ENCODE peak calls at places on chromosomes 5 and 9, in five cellular contexts. V is hepatocyte; U is CD8-positive, alpha-beta memory T cell; Z is CD4-positive, CD25-positive, alpha-beta regulatory T cell; H is neural progenitor cell. J is an unnamed sample. For H3K4me1, the result is how much of the 10 kb centered on the place peaks cover.

GRCh38 chr9:127919253-127919815 is 2.5 kb upstream of the ST6GALNAC4 start:
- DNase-seq in V (peak), U (no peak), Z (no peak), H (no peak), J (no peak)

GRCh38 chr9:76138360-76138759 is 247.9 kb downstream of the PCSK5 start:
- DNase-seq in V (no peak), U (no peak), Z (no peak), H (no peak), J (no peak)

GRCh38 chr5:139635606-139636206 is 12.4 kb upstream of the CXXC5 start:
- DNase-seq in V (peak), U (peak), Z (no peak), H (peak), J (peak)

GRCh38 chr5:131114754-131115153 is 50.3 kb downstream of the HINT1 start:
- DNase-seq in V (peak), U (no peak), Z (no peak), H (no peak), J (no peak)

GRCh38 chr5:75010838-75011237 is 41.5 kb downstream of the GCNT4 start:
- DNase-seq in V (no peak), U (no peak), Z (no peak), H (no peak), J (no peak)

GRCh38 chr5:178078197-178078995 is 34.9 kb upstream of the N4BP3 start:
- DNase-seq in V (no peak), U (no peak), Z (no peak), H (no peak), J (no peak)

GRCh38 chr9:125537442-125538091 is 169.4 kb downstream of the MAPKAP1 start:
- DNase-seq in V (no peak), U (no peak), Z (no peak), H (no peak), J (no peak)

GRCh38 chr5:123881791-123882244 is 369.8 kb downstream of the CSNK1G3 start:
- DNase-seq in V (no peak), U (no peak), Z (no peak), H (no peak), J (no peak)

GRCh38 chr5:100646011-100646410 is 110.8 kb downstream of the FAM174A start:
- DNase-seq in V (no peak), U (no peak), Z (no peak), H (no peak), J (no peak)

GRCh38 chr5:20536813-20537212 is 548.8 kb upstream of the CDH18 start:
- DNase-seq in V (no peak), U (no peak), Z (no peak), H (no peak), J (no peak)

GRCh38 chr9:89428901-89429890 is 68.7 kb downstream of the SEMA4D start:
- DNase-seq in V (no peak), U (peak), Z (peak), H (peak), J (peak)

GRCh38 chr5:157855404-157855994 is 3.4 kb downstream of the CLINT1 start:
- DNase-seq in V (peak), U (no peak), Z (no peak), H (peak), J (peak)

GRCh38 chr5:175381116-175381515 is 62.9 kb downstream of the DRD1 start:
- DNase-seq in V (no peak), U (no peak), Z (no peak), H (no peak), J (no peak)

GRCh38 chr5:175377816-175378215 is 66.2 kb downstream of the DRD1 start:
- DNase-seq in V (no peak), U (no peak), Z (no peak), H (no peak), J (no peak)

GRCh38 chr5:175380701-175381100 is 63.3 kb downstream of the DRD1 start:
- DNase-seq in V (no peak), U (no peak), Z (no peak), H (no peak), J (no peak)

GRCh38 chr5:175378444-175379028 is 65.4 kb downstream of the DRD1 start:
- DNase-seq in V (peak), U (no peak), Z (no peak), H (no peak), J (no peak)

GRCh38 chr5:175379867-175380266 is 64.1 kb downstream of the DRD1 start:
- DNase-seq in V (no peak), U (no peak), Z (no peak), H (no peak), J (no peak)
- H3K27ac ChIP-seq in V (no peak), U (no peak), Z (no peak), H (no peak), J (no peak)

DNA sequence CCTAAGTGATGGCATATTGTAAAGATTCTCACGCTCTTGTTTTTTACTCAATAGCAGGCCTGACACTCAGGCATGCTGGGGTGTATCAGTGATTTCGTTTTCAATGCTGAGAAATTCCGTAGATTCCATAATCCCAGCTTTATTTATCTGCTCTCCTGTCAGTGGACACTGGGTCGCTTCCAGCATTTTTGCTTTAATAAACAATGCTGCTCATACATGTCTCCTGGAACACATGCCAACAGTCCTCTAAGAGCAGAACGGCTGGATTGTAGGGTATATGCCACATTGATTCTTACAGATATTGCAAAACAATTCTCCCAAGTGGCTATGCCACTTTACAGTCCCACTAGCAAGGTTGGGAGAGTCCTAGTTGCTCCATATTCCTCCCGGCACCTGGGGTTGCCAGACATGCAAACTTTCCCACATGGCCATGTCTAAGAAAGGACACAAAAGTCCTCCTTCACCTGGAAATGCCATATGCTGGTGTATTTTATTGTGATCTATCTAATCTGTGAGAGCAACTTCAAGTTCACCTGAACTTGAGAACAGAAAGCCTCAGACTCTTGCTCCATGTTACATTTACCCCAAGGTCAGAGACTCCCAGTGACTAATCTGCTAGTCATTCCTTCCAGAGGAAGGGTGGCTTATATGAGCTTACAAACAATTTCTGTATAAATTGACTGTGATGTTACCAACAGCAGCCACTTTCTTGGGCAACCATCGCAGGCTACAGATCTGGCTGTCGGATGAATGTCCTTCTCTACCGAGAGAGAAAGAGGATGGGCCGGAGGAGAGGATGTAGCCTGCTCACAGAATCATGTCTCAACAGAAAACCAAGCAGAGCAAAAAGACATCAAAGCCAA is 81.8 kb downstream of the RAPGEF1 start:
- DNase-seq in V (peak), U (no peak), Z (no peak), H (no peak), J (no peak)
- H3K4me1 ChIP-seq in V (under half), U (under half), Z (half or more), H (under half), J (under half)

DNA sequence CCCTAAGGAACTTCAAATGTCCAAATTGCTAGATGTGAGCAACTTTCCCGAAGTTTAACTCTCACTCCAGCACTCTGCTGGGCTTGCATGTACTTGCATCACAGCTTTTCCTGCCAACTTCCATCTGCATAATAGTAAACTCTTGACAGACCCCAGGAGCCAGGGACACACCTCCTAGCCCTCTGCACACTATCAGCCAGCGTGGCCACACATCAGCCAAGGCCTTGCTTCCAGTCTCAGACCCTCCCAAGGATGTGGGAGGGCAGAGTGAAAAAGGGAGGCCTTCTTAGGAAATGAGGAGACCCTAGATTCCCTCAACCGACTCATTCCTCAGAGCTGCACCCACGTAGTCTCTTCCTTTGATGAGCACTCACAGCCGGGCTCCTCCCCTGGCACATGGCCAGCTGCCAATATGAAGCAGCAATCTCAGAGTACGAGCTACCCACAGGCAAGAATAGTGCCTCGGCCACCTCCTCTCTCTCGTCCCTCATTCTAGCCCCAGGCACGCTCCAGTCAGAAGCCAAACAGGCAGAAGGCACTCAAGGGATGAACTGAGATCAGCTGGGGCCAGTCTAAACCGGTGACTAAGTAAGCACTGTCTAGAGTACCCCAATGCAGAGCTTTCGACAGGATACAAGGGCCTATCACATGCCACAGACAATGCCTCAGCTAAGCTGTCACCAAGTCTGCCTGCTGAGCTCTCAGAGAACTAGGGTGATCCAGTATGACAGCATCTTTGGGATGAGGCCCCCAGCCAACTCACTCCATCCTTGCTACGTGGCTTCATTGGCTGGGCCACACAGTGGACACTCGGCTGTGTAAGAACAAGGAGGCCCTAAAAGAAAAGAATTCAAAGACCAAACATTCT is 2.3 kb downstream of the P4HA2 start:
- DNase-seq in V (peak), U (no peak), Z (peak), H (no peak), J (no peak)
- H3K27ac ChIP-seq in V (peak), U (no peak), Z (no peak), H (no peak), J (no peak)

GRCh38 chr5:151004499-151004898 is 15.9 kb upstream of the GPX3 start:
- DNase-seq in V (no peak), U (no peak), Z (no peak), H (no peak), J (no peak)

GRCh38 chr5:151007430-151008123 is 12.8 kb upstream of the GPX3 start:
- DNase-seq in V (no peak), U (no peak), Z (no peak), H (no peak), J (no peak)

GRCh38 chr5:151005187-151005974 is 15.0 kb upstream of the GPX3 start:
- DNase-seq in V (no peak), U (no peak), Z (no peak), H (no peak), J (no peak)

GRCh38 chr5:151006704-151007334 is 13.6 kb upstream of the GPX3 start:
- DNase-seq in V (no peak), U (no peak), Z (no peak), H (no peak), J (no peak)

GRCh38 chr5:151005975-151006576 is 14.3 kb upstream of the GPX3 start:
- DNase-seq in V (peak), U (no peak), Z (no peak), H (no peak), J (no peak)
- H3K4me1 ChIP-seq in V (under half), U (under half), Z (under half), H (under half), J (under half)

DNA sequence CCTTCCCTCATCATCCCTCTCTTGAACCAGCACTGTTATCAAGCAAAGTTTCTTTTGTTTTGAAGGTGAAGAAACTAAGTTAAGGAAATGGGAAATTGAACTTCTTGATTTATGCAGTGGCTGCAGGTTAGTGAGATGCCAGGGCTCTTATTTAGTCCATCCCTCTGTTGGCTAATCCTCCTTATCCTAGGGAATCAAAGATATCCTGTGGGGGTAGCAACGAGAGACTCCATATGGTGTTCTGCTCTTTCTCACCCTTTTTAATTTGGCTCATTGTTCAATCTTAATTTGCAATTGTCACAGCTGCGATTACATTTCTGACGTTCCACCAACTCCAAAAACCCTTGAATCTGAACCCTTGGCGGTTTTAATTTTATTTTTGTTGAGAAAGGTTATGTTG is 91.1 kb downstream of the MAT2B start:
- DNase-seq in V (no peak), U (no peak), Z (no peak), H (no peak), J (no peak)
- H3K27ac ChIP-seq in V (no peak), U (no peak), Z (no peak), H (no peak), J (no peak)

DNA sequence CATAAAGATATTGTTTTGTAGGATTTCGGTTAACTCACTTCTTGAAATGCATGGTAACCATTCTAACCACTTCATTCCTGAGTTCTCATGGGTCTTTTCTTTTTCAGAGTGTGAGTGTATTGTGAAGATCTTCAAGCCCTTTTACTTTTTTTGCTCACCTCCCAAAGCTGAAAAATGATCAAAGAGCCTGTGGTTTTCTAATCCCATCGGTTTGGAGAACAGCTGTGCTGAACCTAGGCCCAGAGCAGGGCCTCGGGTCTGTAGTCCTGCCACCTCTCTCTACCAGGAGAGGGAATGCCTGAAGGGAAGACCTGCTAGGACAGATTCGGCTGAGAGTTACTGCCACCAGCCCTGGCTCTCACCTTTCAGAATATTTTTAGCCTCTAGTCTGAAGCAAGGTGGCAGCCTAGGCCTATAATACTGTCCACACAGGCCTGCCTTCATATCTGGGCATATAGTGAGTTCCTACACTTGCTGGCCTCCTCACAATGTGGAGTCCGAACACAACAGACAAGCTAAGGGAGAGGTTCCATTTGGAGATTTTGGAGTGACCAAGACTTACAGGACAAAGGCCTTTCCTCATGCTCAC is 13.8 kb downstream of the RGMB start:
- DNase-seq in V (no peak), U (no peak), Z (no peak), H (no peak), J (no peak)
- H3K4me1 ChIP-seq in V (under half), U (under half), Z (under half), H (half or more), J (under half)

GRCh38 chr5:87735918-87736317 is 323.2 kb upstream of the CCNH start:
- DNase-seq in V (no peak), U (no peak), Z (no peak), H (no peak), J (no peak)
- H3K27ac ChIP-seq in V (no peak), U (no peak), Z (no peak), H (no peak), J (no peak)

DNA sequence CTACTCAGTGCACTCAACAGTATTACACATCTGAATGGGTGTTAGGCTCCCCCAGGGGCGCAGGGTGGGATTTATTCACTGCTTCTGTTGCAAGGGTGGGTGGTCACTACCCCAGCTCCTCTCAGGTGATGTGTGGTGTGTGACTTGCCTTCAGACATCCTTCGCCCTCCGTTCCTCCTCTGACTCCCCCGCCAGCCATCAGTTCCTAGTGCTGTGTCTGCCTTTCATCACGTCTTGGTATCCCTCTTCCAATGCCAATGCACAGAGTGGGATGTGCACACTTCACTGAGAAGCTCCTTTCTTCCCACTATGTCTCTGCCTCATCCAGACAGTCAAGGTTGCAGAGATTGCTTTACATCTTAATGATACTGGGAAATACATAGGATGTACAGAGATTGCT is 79.4 kb downstream of the SLIT3 start:
- DNase-seq in V (no peak), U (no peak), Z (no peak), H (no peak), J (no peak)
- H3K4me1 ChIP-seq in V (under half), U (under half), Z (under half), H (under half), J (under half)